ENCODE peak calls at places on chromosomes 3 and 15, in six cellular contexts. W, H, P, F, M and J are unnamed samples.

GRCh38 chr3:10198226-10198625 is 33.5 kb downstream of the IRAK2 start:
- DNase-seq in W (no peak), H (no peak), P (no peak), F (no peak), M (no peak), J (no peak)

GRCh38 chr3:29494305-29495036 is 213.6 kb downstream of the RBMS3 start:
- DNase-seq in W (no peak), H (no peak), P (no peak), F (peak; percentile 75), M (no peak), J (peak; percentile 45)

GRCh38 chr3:44966795-44967278 is 9.1 kb downstream of the ZDHHC3 start:
- DNase-seq in W (no peak), H (no peak), P (no peak), F (no peak), M (no peak), J (no peak)

GRCh38 chr3:48318831-48319512 is 14.5 kb downstream of the SPINK8 start:
- DNase-seq in W (no peak), H (no peak), P (no peak), F (no peak), M (no peak), J (no peak)

GRCh38 chr3:128235207-128235933 is 82.1 kb downstream of the EEFSEC start:
- DNase-seq in W (no peak), H (no peak), P (no peak), F (peak; percentile 41), M (no peak), J (no peak)

GRCh38 chr15:74528876-74529275 is 12.1 kb upstream of the ARID3B start:
- DNase-seq in W (no peak), H (no peak), P (no peak), F (no peak), M (no peak), J (no peak)

GRCh38 chr3:45605569-45605968 is 11.0 kb downstream of the LIMD1 start:
- DNase-seq in W (no peak), H (no peak), P (no peak), F (no peak), M (no peak), J (no peak)

GRCh38 chr3:157746391-157746790 is 243.2 kb upstream of the VEPH1 start:
- DNase-seq in W (no peak), H (no peak), P (no peak), F (no peak), M (no peak), J (peak; percentile 20)

GRCh38 chr3:112130638-112130993 is 2.4 kb downstream of the GCSAM start:
- DNase-seq in W (no peak), H (no peak), P (no peak), F (no peak), M (no peak), J (no peak)

GRCh38 chr15:35757790-35758189 is 211.8 kb upstream of the DPH6 start:
- DNase-seq in W (no peak), H (no peak), P (no peak), F (no peak), M (no peak), J (no peak)

GRCh38 chr3:192514754-192515660 is 212.3 kb downstream of the FGF12 start:
- DNase-seq in W (no peak), H (peak; percentile 40), P (no peak), F (no peak), M (peak; percentile 84), J (no peak)

GRCh38 chr3:55486101-55486856 is 827 bp downstream of the WNT5A start:
- DNase-seq in W (peak; percentile 85), H (peak; percentile 85), P (no peak), F (no peak), M (peak; percentile 83), J (no peak)

GRCh38 chr15:92655178-92655995 is at the start of gene FAM174B:
- DNase-seq in W (peak; percentile 46), H (peak; percentile 72), P (no peak), F (no peak), M (peak; percentile 84), J (no peak)

GRCh38 chr15:92818658-92819311 is 81.3 kb upstream of the CHD2 start:
- DNase-seq in W (no peak), H (no peak), P (no peak), F (no peak), M (no peak), J (no peak)

GRCh38 chr15:73902121-73903020 is 23.9 kb upstream of the LOXL1 start:
- DNase-seq in W (no peak), H (no peak), P (no peak), F (no peak), M (no peak), J (no peak)

GRCh38 chr3:106635271-106635670 is 742.0 kb upstream of the CCDC54 start:
- DNase-seq in W (no peak), H (no peak), P (no peak), F (no peak), M (no peak), J (peak; percentile 89)

GRCh38 chr3:40387001-40387894 is at the start of gene ENTPD3:
- DNase-seq in W (no peak), H (peak; percentile 68), P (no peak), F (no peak), M (peak; percentile 66), J (no peak)

GRCh38 chr3:102094523-102094922 is 245.2 kb downstream of the NFKBIZ start:
- DNase-seq in W (no peak), H (no peak), P (no peak), F (no peak), M (no peak), J (no peak)

GRCh38 chr3:141796436-141797166 is 33.4 kb downstream of the GRK7 start:
- DNase-seq in W (no peak), H (no peak), P (no peak), F (no peak), M (no peak), J (no peak)

GRCh38 chr3:55639886-55640765 is 153.0 kb upstream of the WNT5A start:
- DNase-seq in W (no peak), H (no peak), P (no peak), F (no peak), M (no peak), J (no peak)

GRCh38 chr3:133451309-133451708 is 51.5 kb downstream of the BFSP2 start:
- DNase-seq in W (no peak), H (no peak), P (no peak), F (no peak), M (no peak), J (no peak)

GRCh38 chr3:10189557-10190374 is 25.0 kb downstream of the IRAK2 start:
- DNase-seq in W (peak; percentile 65), H (peak; percentile 75), P (peak; percentile 92), F (no peak), M (no peak), J (no peak)

GRCh38 chr15:67542192-67542461 is 376 bp upstream of the MAP2K5 start:
- DNase-seq in W (no peak), H (no peak), P (no peak), F (no peak), M (peak; percentile 62), J (no peak)

GRCh38 chr3:56185827-56186226 is 282.4 kb downstream of the ERC2 start:
- DNase-seq in W (no peak), H (no peak), P (no peak), F (no peak), M (no peak), J (no peak)

GRCh38 chr15:52133510-52134220 is 21.1 kb upstream of the BCL2L10 start:
- DNase-seq in W (no peak), H (no peak), P (no peak), F (no peak), M (no peak), J (no peak)

GRCh38 chr15:98651581-98652220 is 3.4 kb downstream of the IGF1R start:
- DNase-seq in W (no peak), H (peak; percentile 44), P (no peak), F (no peak), M (peak; percentile 44), J (no peak)

GRCh38 chr15:70210076-70210475 is 112.4 kb upstream of the TLE3 start:
- DNase-seq in W (no peak), H (no peak), P (no peak), F (no peak), M (no peak), J (no peak)

GRCh38 chr15:70208332-70208731 is 110.6 kb upstream of the TLE3 start:
- DNase-seq in W (no peak), H (no peak), P (no peak), F (no peak), M (no peak), J (no peak)

GRCh38 chr15:70209499-70209898 is 111.8 kb upstream of the TLE3 start:
- DNase-seq in W (no peak), H (no peak), P (no peak), F (no peak), M (no peak), J (no peak)

GRCh38 chr15:70212288-70212962 is 114.7 kb upstream of the TLE3 start:
- DNase-seq in W (no peak), H (peak; percentile 96), P (no peak), F (no peak), M (no peak), J (no peak)

DNA sequence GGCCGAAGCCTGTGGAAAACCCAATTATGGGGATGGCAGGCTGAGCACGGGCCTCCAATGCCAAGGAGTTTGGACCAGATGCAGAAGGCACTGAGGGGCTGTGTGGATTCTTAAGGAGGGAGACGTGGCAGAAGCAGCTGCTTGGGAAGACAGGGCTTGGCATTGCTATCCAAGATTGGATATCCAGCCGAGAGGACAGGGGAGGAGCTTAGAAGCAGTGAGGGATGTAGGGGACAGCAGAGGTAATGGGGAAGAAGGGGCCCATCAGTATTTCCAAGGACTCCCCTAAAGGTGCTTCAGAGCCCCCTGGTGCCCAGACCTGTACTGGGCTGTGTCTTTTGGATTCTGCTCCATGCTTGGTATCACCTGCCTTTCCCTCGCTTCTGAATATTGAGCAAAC is 112.8 kb upstream of the TLE3 start:
- DNase-seq in W (no peak), H (no peak), P (no peak), F (no peak), M (no peak), J (no peak)
- TF ChIP-seq CTCF in W (no peak), H (no peak), P (no peak), F (peak; percentile 5), M (peak; percentile 10), J (no peak)

DNA sequence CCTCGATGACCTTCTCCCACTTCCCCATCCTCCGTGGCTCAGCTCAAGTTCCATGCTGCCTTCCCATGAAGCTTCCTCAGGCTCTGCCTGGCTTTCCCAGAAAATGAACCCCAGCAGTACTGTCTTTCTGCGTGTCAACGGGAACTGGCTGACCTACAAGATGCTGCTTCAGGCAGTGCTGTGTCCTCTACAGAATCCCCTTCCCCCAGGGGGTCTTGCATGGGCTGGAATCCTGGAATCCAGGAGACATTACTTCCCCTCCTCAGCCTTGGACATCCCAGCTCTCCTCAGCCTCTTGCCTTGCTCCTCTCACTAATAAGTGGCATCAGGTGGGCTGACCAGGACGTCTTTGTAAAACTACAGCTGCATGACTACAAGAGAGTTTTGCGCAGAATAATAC is 5.4 kb downstream of the CCDC12 start:
- DNase-seq in W (no peak), H (no peak), P (no peak), F (no peak), M (no peak), J (no peak)
- H3K4me3 ChIP-seq in W (no peak overlapping the region), H (no peak overlapping the region), P (no peak overlapping the region), F (no peak overlapping the region), M (no peak overlapping the region), J (no peak overlapping the region)

GRCh38 chr3:73572371-73572770 is 52.4 kb downstream of the PDZRN3 start:
- DNase-seq in W (no peak), H (no peak), P (no peak), F (no peak), M (no peak), J (no peak)
- TF ChIP-seq CTCF in W (no peak), H (no peak), P (no peak), F (no peak), M (no peak), J (no peak)

GRCh38 chr15:88606437-88606794 is 14.7 kb upstream of the AEN start:
- DNase-seq in W (no peak), H (no peak), P (no peak), F (no peak), M (no peak), J (no peak)
- H3K4me3 ChIP-seq in W (no peak overlapping the region), H (no peak overlapping the region), P (no peak overlapping the region), F (no peak overlapping the region), M (peak overlapping the region; percentile 12), J (no peak overlapping the region)